ENCODE peak calls at places on chromosome 17, in four cellular contexts. One of them, this sample, is unnamed.
A peak's percentile ranks its signal among the peaks of the same experiment; 100 is the strongest.

GRCh38 chr17:58344791-58345157 is 7.2 kb downstream of the SUPT4H1 start:
- DNase-seq in thyroid gland: no peak
- DNase-seq in kidney tubule cell: no peak
- DNase-seq in Right ventricle myocardium superior: no peak
- DNase-seq in this sample: no peak

GRCh38 chr17:66353937-66354401 is 51.6 kb downstream of the PRKCA start:
- DNase-seq in thyroid gland: no peak
- DNase-seq in kidney tubule cell: no peak
- DNase-seq in Right ventricle myocardium superior: no peak
- DNase-seq in this sample: no peak

GRCh38 chr17:77540531-77540930 is 399.8 kb downstream of the SEC14L1 start:
- DNase-seq in thyroid gland: no peak
- DNase-seq in kidney tubule cell: no peak
- DNase-seq in Right ventricle myocardium superior: no peak
- DNase-seq in this sample: no peak

GRCh38 chr17:72249441-72249840 is 128.6 kb downstream of the SOX9 start:
- DNase-seq in thyroid gland: peak; percentile 82
- DNase-seq in kidney tubule cell: peak; percentile 50
- DNase-seq in Right ventricle myocardium superior: no peak
- DNase-seq in this sample: no peak

GRCh38 chr17:7477392-7478275 is 1.8 kb downstream of the ZBTB4 start:
- DNase-seq in thyroid gland: peak; percentile 82
- DNase-seq in kidney tubule cell: peak; percentile 60
- DNase-seq in Right ventricle myocardium superior: peak; percentile 66
- DNase-seq in this sample: no peak

GRCh38 chr17:830950-831349 is 48.8 kb downstream of the MRM3 start:
- DNase-seq in thyroid gland: no peak
- DNase-seq in kidney tubule cell: no peak
- DNase-seq in Right ventricle myocardium superior: no peak
- DNase-seq in this sample: no peak

GRCh38 chr17:55527520-55528118 is 16.4 kb upstream of the SMIM36 start:
- DNase-seq in thyroid gland: peak; percentile 21
- DNase-seq in kidney tubule cell: peak; percentile 47
- DNase-seq in Right ventricle myocardium superior: no peak
- DNase-seq in this sample: no peak

GRCh38 chr17:79532107-79532790 is 78.6 kb downstream of the RBFOX3 start:
- DNase-seq in thyroid gland: no peak
- DNase-seq in kidney tubule cell: no peak
- DNase-seq in Right ventricle myocardium superior: peak; percentile 17
- DNase-seq in this sample: no peak

GRCh38 chr17:31690118-31690517 is 168.9 kb downstream of the COPRS start:
- DNase-seq in thyroid gland: no peak
- DNase-seq in kidney tubule cell: no peak
- DNase-seq in Right ventricle myocardium superior: no peak
- DNase-seq in this sample: no peak

GRCh38 chr17:41392278-41392677 is 5.1 kb downstream of the KRT31 start:
- DNase-seq in thyroid gland: no peak
- DNase-seq in kidney tubule cell: peak; percentile 61
- DNase-seq in Right ventricle myocardium superior: no peak
- DNase-seq in this sample: no peak

This sample was measured in GM10248.